ENCODE peak calls at places on chromosomes 4 and X, in four cellular contexts. S, P, O and I are unnamed samples.
A peak's percentile ranks its signal among the peaks of the same experiment; 100 is the strongest.

GRCh38 chrX:134206221-134206620 is 30.8 kb upstream of the CCDC160 start:
- DNase-seq in S (no peak), P (no peak), O (no peak), I (no peak)

GRCh38 chr4:110512901-110513300 is 36.9 kb downstream of the ENPEP start:
- DNase-seq in S (no peak), P (no peak), O (no peak), I (no peak)

GRCh38 chr4:26178874-26179273 is 141.9 kb upstream of the RBPJ start:
- DNase-seq in S (no peak), P (no peak), O (no peak), I (no peak)

GRCh38 chrX:97211070-97211469 is 327.4 kb downstream of the RPA4 start:
- DNase-seq in S (no peak), P (no peak), O (no peak), I (no peak)

GRCh38 chrX:53682885-53683555 is 3.5 kb downstream of the HUWE1 start:
- DNase-seq in S (no peak), P (peak; percentile 24), O (peak; percentile 55), I (peak; percentile 23)

GRCh38 chr4:152572417-152573086 is 36.7 kb upstream of the FBXW7 start:
- DNase-seq in S (no peak), P (no peak), O (no peak), I (no peak)

GRCh38 chr4:189021831-189022230 is 882.6 kb downstream of the TRIML1 start:
- DNase-seq in S (no peak), P (no peak), O (no peak), I (no peak)

GRCh38 chr4:95059630-95060029 is 301.9 kb downstream of the BMPR1B start:
- DNase-seq in S (no peak), P (no peak), O (no peak), I (no peak)

GRCh38 chr4:80876810-80877209 is 153.7 kb upstream of the BMP3 start:
- DNase-seq in S (no peak), P (no peak), O (no peak), I (no peak)

GRCh38 chr4:149194061-149194460 is 621.6 kb downstream of the IQCM start:
- DNase-seq in S (no peak), P (no peak), O (no peak), I (no peak)

GRCh38 chr4:87901426-87901825 is 68.7 kb downstream of the MEPE start:
- DNase-seq in S (no peak), P (no peak), O (no peak), I (no peak)

GRCh38 chr4:122663814-122664610 is 43.1 kb upstream of the IL21 start:
- DNase-seq in S (no peak), P (no peak), O (no peak), I (no peak)

GRCh38 chr4:182339246-182339645 is 96.0 kb downstream of the TENM3 start:
- DNase-seq in S (no peak), P (no peak), O (no peak), I (no peak)

GRCh38 chr4:73309211-73309610 is 50.6 kb upstream of the ANKRD17 start:
- DNase-seq in S (no peak), P (no peak), O (no peak), I (no peak)

GRCh38 chr4:25370242-25370641 is 6.8 kb upstream of the ANAPC4 start:
- DNase-seq in S (no peak), P (peak; percentile 70), O (no peak), I (no peak)

GRCh38 chr4:145279122-145279960 is 99.0 kb upstream of the OTUD4 start:
- DNase-seq in S (no peak), P (no peak), O (no peak), I (no peak)

GRCh38 chr4:170691168-170691567 is 601.4 kb upstream of the AADAT start:
- DNase-seq in S (no peak), P (no peak), O (no peak), I (no peak)

GRCh38 chrX:26778320-26778888 is 562.4 kb downstream of the MAGEB5 start:
- DNase-seq in S (no peak), P (no peak), O (no peak), I (no peak)

GRCh38 chr4:44320833-44321232 is 127.8 kb downstream of the KCTD8 start:
- DNase-seq in S (no peak), P (no peak), O (no peak), I (no peak)

GRCh38 chr4:87974856-87975462 is 555 bp upstream of the SPP1 start:
- DNase-seq in S (no peak), P (peak; percentile 42), O (no peak), I (peak; percentile 10)

GRCh38 chr4:139015948-139016451 is 419 bp downstream of the NOCT start:
- DNase-seq in S (no peak), P (peak; percentile 15), O (peak; percentile 58), I (peak; percentile 40)

GRCh38 chrX:123920065-123920785 is 41.3 kb upstream of the STAG2 start:
- DNase-seq in S (no peak), P (no peak), O (no peak), I (no peak)

GRCh38 chr4:16269742-16270522 is 43.7 kb upstream of the TAPT1 start:
- DNase-seq in S (no peak), P (no peak), O (no peak), I (no peak)

GRCh38 chrX:111868726-111869638 is 7.0 kb upstream of the TRPC5OS start:
- DNase-seq in S (no peak), P (no peak), O (no peak), I (no peak)

GRCh38 chr4:6044805-6045204 is 26.6 kb upstream of the C4orf50 start:
- DNase-seq in S (no peak), P (no peak), O (no peak), I (no peak)

GRCh38 chrX:71941145-71941544 is 30.5 kb downstream of the NHSL2 start:
- DNase-seq in S (no peak), P (no peak), O (no peak), I (no peak)

GRCh38 chrX:15277594-15277993 is 7.7 kb upstream of the ASB9 start:
- DNase-seq in S (no peak), P (no peak), O (no peak), I (no peak)

GRCh38 chr4:15361529-15361928 is 66.3 kb upstream of the C1QTNF7 start:
- DNase-seq in S (no peak), P (no peak), O (no peak), I (no peak)

GRCh38 chr4:37858112-37858511 is 31.6 kb downstream of the PGM2 start:
- DNase-seq in S (no peak), P (no peak), O (no peak), I (no peak)

GRCh38 chr4:81984746-81985145 is 389.0 kb downstream of the HNRNPD start:
- DNase-seq in S (no peak), P (no peak), O (no peak), I (no peak)

GRCh38 chr4:74230902-74231499 is 73.1 kb downstream of the MTHFD2L start:
- DNase-seq in S (peak; percentile 76), P (no peak), O (peak; percentile 42), I (no peak)

GRCh38 chrX:71181910-71182799 is 37.5 kb downstream of the NLGN3 start:
- DNase-seq in S (peak; percentile 93), P (peak; percentile 93), O (peak; percentile 87), I (peak; percentile 88)

GRCh38 chrX:46770006-46770816 is 11.3 kb upstream of the SLC9A7 start:
- DNase-seq in S (no peak), P (no peak), O (no peak), I (no peak)

GRCh38 chrX:125262836-125263235 is 56.8 kb upstream of the TEX13C start:
- DNase-seq in S (no peak), P (no peak), O (no peak), I (no peak)

GRCh38 chr4:1601852-1602525 is 82.1 kb downstream of the FAM53A start:
- DNase-seq in S (no peak), P (no peak), O (no peak), I (no peak)

GRCh38 chr4:110634320-110635154 is 11.7 kb upstream of the PITX2 start:
- DNase-seq in S (no peak), P (no peak), O (no peak), I (no peak)

GRCh38 chr4:82201303-82201702 is 172.5 kb downstream of the HNRNPD start:
- DNase-seq in S (no peak), P (peak; percentile 80), O (no peak), I (no peak)